ENCODE peak calls at places on chromosome 13, in nine cellular contexts. M is A549, W is GM12878, L is breast epithelium, Z is heart left ventricle, O is IMR-90, Y is body of pancreas, T is uterus, A is esophagus squamous epithelium. U is an unnamed sample.
A peak's percentile ranks its signal among the peaks of the same experiment; 100 is the strongest.

GRCh38 chr13:35388456-35388855 is 88.0 kb downstream of the MAB21L1 start:
- DNase-seq in M (no peak), W (no peak), L (no peak), Z (no peak), O (no peak), Y (no peak), T (no peak), A (no peak), U (no peak)

GRCh38 chr13:73365240-73365639 is 306.4 kb downstream of the KLF5 start:
- DNase-seq in M (peak; percentile 71), W (no peak), L (no peak), Z (no peak), O (no peak), Y (peak; percentile 6), T (no peak), A (no peak), U (no peak)

GRCh38 chr13:106352850-106353249 is 182.6 kb downstream of the EFNB2 start:
- DNase-seq in M (no peak), W (no peak), L (no peak), Z (no peak), O (peak; percentile 69), Y (no peak), T (no peak), A (no peak), U (no peak)

GRCh38 chr13:73401769-73402168 is 343.0 kb downstream of the KLF5 start:
- DNase-seq in M (peak; percentile 7), W (no peak), L (no peak), Z (no peak), O (no peak), Y (no peak), T (no peak), A (no peak), U (no peak)

GRCh38 chr13:30360586-30360985 is 53.2 kb upstream of the KATNAL1 start:
- DNase-seq in M (no peak), W (no peak), L (no peak), Z (peak; percentile 32), O (no peak), Y (no peak), T (no peak), A (no peak), U (no peak)

GRCh38 chr13:45385320-45385719 is 32.9 kb downstream of the SLC25A30 start:
- DNase-seq in M (no peak), W (no peak), L (no peak), Z (no peak), O (no peak), Y (no peak), T (no peak), A (no peak), U (no peak)

GRCh38 chr13:83350569-83350968 is 531.7 kb downstream of the SLITRK1 start:
- DNase-seq in M (peak; percentile 7), W (no peak), L (no peak), Z (no peak), O (peak; percentile 61), Y (no peak), T (no peak), A (no peak), U (no peak)

GRCh38 chr13:112917731-112918130 is 51.3 kb upstream of the MCF2L start:
- DNase-seq in M (no peak), W (no peak), L (peak; percentile 19), Z (no peak), O (no peak), Y (no peak), T (no peak), A (no peak), U (no peak)

GRCh38 chr13:60001892-60002291 is 161.8 kb downstream of the DIAPH3 start:
- DNase-seq in M (no peak), W (no peak), L (no peak), Z (no peak), O (no peak), Y (no peak), T (no peak), A (no peak), U (no peak)

GRCh38 chr13:39665763-39666162 is 10.3 kb downstream of the COG6 start:
- DNase-seq in M (no peak), W (no peak), L (no peak), Z (no peak), O (no peak), Y (no peak), T (no peak), A (no peak), U (no peak)

GRCh38 chr13:65330691-65331090 is 1899.4 kb downstream of the PCDH9 start:
- DNase-seq in M (no peak), W (no peak), L (no peak), Z (no peak), O (no peak), Y (no peak), T (no peak), A (no peak), U (no peak)

GRCh38 chr13:26653310-26653709 is 95.8 kb downstream of the WASF3 start:
- DNase-seq in M (no peak), W (no peak), L (no peak), Z (no peak), O (peak; percentile 74), Y (no peak), T (no peak), A (no peak), U (no peak)

GRCh38 chr13:30441304-30441703 is 19.0 kb downstream of the UBE2L5 start:
- DNase-seq in M (no peak), W (no peak), L (no peak), Z (no peak), O (peak; percentile 19), Y (no peak), T (no peak), A (no peak), U (no peak)

GRCh38 chr13:111215081-111216047 is 100.3 kb downstream of the ARHGEF7 start:
- DNase-seq in M (no peak), W (no peak), L (no peak), Z (peak; percentile 37), O (no peak), Y (peak; percentile 20), T (no peak), A (no peak), U (no peak)

GRCh38 chr13:113591750-113592149 is 7.2 kb downstream of the TFDP1 start:
- DNase-seq in M (no peak), W (no peak), L (peak; percentile 12), Z (no peak), O (no peak), Y (no peak), T (no peak), A (no peak), U (no peak)

GRCh38 chr13:109096101-109096500 is 466.7 kb downstream of the MYO16 start:
- DNase-seq in M (no peak), W (no peak), L (no peak), Z (no peak), O (no peak), Y (no peak), T (no peak), A (no peak), U (no peak)

GRCh38 chr13:98454389-98454881 is 122.5 kb downstream of the STK24 start:
- DNase-seq in M (peak; percentile 19), W (no peak), L (no peak), Z (no peak), O (peak; percentile 94), Y (no peak), T (no peak), A (no peak), U (no peak)

GRCh38 chr13:43698743-43699142 is 88.0 kb downstream of the ENOX1 start:
- DNase-seq in M (no peak), W (no peak), L (no peak), Z (no peak), O (peak; percentile 73), Y (peak; percentile 5), T (no peak), A (no peak), U (no peak)

DNA sequence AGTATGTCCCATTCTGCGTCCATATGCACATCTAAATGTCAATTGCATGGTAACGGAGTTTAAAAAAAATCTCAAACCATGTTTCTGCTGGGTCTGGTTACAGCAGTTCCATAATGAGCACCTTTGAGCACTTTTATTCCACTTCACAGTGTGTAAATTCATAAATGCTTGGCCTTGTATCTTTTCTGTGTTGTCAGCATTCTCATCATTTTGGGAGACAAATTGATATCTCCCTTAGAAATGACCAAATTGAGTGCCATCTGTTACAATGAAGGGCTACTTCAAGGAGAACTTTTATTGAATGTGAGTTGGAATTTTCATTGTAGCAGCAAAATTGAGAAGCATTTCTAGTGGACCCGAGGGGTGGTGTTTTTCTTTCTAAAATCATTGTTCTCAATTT is 432.9 kb upstream of the PCDH9 start:
- DNase-seq in M (no peak), W (no peak), L (no peak), Z (no peak), O (no peak), Y (no peak), T (no peak), A (no peak), U (no peak)
- H3K27ac ChIP-seq in M (no peak overlapping the region), W (no peak overlapping the region), L (no peak overlapping the region), Z (no peak overlapping the region), O (no peak overlapping the region), Y (no peak overlapping the region), T (no peak overlapping the region), A (no peak overlapping the region), U (no peak overlapping the region)

GRCh38 chr13:24923305-24923640 is 159.3 kb downstream of the RNF17 start:
- DNase-seq in M (no peak), W (peak; percentile 93), L (no peak), Z (no peak), O (peak; percentile 75), Y (peak; percentile 9), T (no peak), A (no peak), U (no peak)
- TF ChIP-seq POLR2A in M (no peak), W (no peak), L (no peak), Z (no peak), O (no peak), Y (no peak), T (no peak), A (no peak), U (no peak)

GRCh38 chr13:19737844-19738557 is 44.7 kb downstream of the PSPC1 start:
- DNase-seq in M (no peak), W (no peak), L (no peak), Z (no peak), O (peak; percentile 58), Y (no peak), T (no peak), A (no peak), U (no peak)

GRCh38 chr13:19742651-19743050 is 40.1 kb downstream of the PSPC1 start:
- DNase-seq in M (no peak), W (no peak), L (no peak), Z (no peak), O (no peak), Y (no peak), T (no peak), A (no peak), U (no peak)
- H3K27ac ChIP-seq in M (no peak overlapping the region), W (no peak overlapping the region), L (no peak overlapping the region), Z (no peak overlapping the region), O (no peak overlapping the region), Y (no peak overlapping the region), T (no peak overlapping the region), A (no peak overlapping the region), U (no peak overlapping the region)

DNA sequence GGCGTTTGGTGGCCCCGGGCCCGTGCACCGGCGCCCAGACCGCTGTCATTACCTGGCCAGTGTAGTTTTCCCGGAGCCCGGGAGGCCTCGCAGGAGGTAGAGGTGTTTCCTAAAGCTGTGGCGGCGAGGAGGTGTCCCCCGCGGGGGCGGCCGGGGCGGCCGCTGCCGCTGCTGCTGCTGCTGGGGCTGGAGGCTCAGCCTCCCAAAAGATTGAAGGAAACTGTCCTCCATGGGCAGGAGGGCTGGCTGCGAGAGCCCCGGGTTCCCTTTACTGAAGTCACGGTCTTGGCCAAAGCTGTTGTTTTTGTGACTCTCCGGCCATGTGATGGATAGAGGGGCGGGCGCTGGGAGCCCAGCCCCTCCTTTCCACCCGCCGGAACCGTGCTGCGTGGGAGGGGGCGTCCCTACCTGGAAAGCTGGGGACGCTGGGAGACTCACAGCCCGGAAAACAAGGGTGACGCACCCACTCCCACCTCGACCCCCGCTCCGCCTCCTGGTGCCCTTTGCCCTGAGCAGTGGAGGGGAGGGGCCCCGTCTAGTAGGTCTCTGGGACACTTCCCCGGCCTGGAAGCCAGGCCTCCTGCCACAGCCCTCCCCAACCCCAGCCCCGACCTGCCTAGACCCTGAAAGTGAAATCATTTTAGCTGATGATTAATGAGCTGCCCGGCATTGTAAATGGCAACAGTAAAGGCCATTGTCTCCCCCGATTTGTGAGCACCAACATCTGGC is at the start of gene N4BP2L1:
- DNase-seq in M (peak; percentile 9), W (peak; percentile 87), L (peak; percentile 64), Z (peak; percentile 75), O (no peak), Y (peak; percentile 91), T (peak; percentile 81), A (peak; percentile 45), U (peak; percentile 97)
- TF ChIP-seq POLR2A in M (no peak), W (peak; percentile 91), L (peak; percentile 84), Z (no peak), O (no peak), Y (peak; percentile 83), T (peak; percentile 86), A (peak; percentile 92), U (peak; percentile 98)

U was measured in right lobe of liver.